ENCODE peak calls at places on chromosomes 7 and 10, in seven cellular contexts. X is pancreas, Y is ovary, F is neuronal stem cell, K is spleen, R is body of pancreas, T is MM.1S. L is an unnamed sample. For H3K9me3, the result is how much of the 10 kb centered on the place peaks cover.

GRCh38 chr10:78692071-78692470 is 376.7 kb upstream of the ZMIZ1 start:
- DNase-seq in X (no peak), Y (no peak), F (no peak), K (no peak), R (no peak), T (no peak), L (no peak)

GRCh38 chr10:108204528-108205313 is 1040.2 kb upstream of the SORCS1 start:
- DNase-seq in X (no peak), Y (no peak), F (peak), K (no peak), R (peak), T (peak), L (no peak)

GRCh38 chr7:50538478-50538877 is 26.7 kb downstream of the DDC start:
- DNase-seq in X (no peak), Y (no peak), F (no peak), K (no peak), R (no peak), T (no peak), L (no peak)

GRCh38 chr10:117226813-117227451 is 14.0 kb upstream of the SLC18A2 start:
- DNase-seq in X (peak), Y (no peak), F (no peak), K (peak), R (peak), T (no peak), L (no peak)

GRCh38 chr10:131743190-131744151 is 157.3 kb upstream of the PPP2R2D start:
- DNase-seq in X (no peak), Y (no peak), F (no peak), K (no peak), R (no peak), T (no peak), L (no peak)

GRCh38 chr10:75612904-75613684 is 181.7 kb downstream of the LRMDA start:
- DNase-seq in X (no peak), Y (peak), F (no peak), K (no peak), R (peak), T (no peak), L (no peak)

GRCh38 chr10:44619521-44619920 is 234.6 kb upstream of the CXCL12 start:
- DNase-seq in X (no peak), Y (no peak), F (no peak), K (no peak), R (no peak), T (no peak), L (no peak)

GRCh38 chr7:117247809-117248208 is 75.0 kb downstream of the WNT2 start:
- DNase-seq in X (no peak), Y (no peak), F (no peak), K (no peak), R (no peak), T (no peak), L (no peak)

GRCh38 chr7:122303971-122304603 is 463 bp downstream of the FEZF1 start:
- DNase-seq in X (no peak), Y (no peak), F (no peak), K (peak), R (no peak), T (peak), L (no peak)

GRCh38 chr10:102595293-102595692 is 49.0 kb upstream of the TRIM8 start:
- DNase-seq in X (no peak), Y (no peak), F (no peak), K (no peak), R (no peak), T (no peak), L (no peak)

GRCh38 chr10:43287056-43288007 is 20.5 kb upstream of the RASGEF1A start:
- DNase-seq in X (no peak), Y (no peak), F (no peak), K (peak), R (peak), T (peak), L (no peak)

GRCh38 chr7:107228291-107228690 is 59.5 kb downstream of the HBP1 start:
- DNase-seq in X (no peak), Y (no peak), F (no peak), K (no peak), R (no peak), T (no peak), L (no peak)

GRCh38 chr7:111752022-111752582 is 189.8 kb upstream of the IMMP2L start:
- DNase-seq in X (peak), Y (peak), F (peak), K (peak), R (peak), T (peak), L (no peak)

GRCh38 chr7:148809856-148810255 is 74.2 kb downstream of the EZH2 start:
- DNase-seq in X (no peak), Y (no peak), F (peak), K (no peak), R (no peak), T (no peak), L (no peak)

GRCh38 chr7:29748286-29749099 is 57.8 kb upstream of the WIPF3 start:
- DNase-seq in X (no peak), Y (no peak), F (no peak), K (no peak), R (peak), T (peak), L (no peak)

GRCh38 chr7:33357846-33358245 is 228.5 kb downstream of the BBS9 start:
- DNase-seq in X (no peak), Y (no peak), F (no peak), K (no peak), R (no peak), T (no peak), L (no peak)

GRCh38 chr7:20199015-20199737 is 18.0 kb downstream of the MACC1 start:
- DNase-seq in X (peak), Y (no peak), F (no peak), K (peak), R (peak), T (peak), L (no peak)

GRCh38 chr7:139776486-139777303 is 1.1 kb downstream of the HIPK2 start:
- DNase-seq in X (no peak), Y (peak), F (peak), K (peak), R (peak), T (peak), L (no peak)

GRCh38 chr10:44988957-44989620 is 10.5 kb upstream of the DEPP1 start:
- DNase-seq in X (peak), Y (peak), F (no peak), K (peak), R (peak), T (no peak), L (no peak)

GRCh38 chr7:42407311-42407710 is 170.3 kb upstream of the GLI3 start:
- DNase-seq in X (no peak), Y (no peak), F (no peak), K (no peak), R (no peak), T (no peak), L (no peak)

GRCh38 chr7:107691713-107692112 is 31.1 kb downstream of the SLC26A4 start:
- DNase-seq in X (no peak), Y (no peak), F (no peak), K (no peak), R (no peak), T (no peak), L (no peak)

GRCh38 chr10:12221323-12222298 is 25.6 kb downstream of the CDC123 start:
- DNase-seq in X (no peak), Y (no peak), F (no peak), K (no peak), R (no peak), T (no peak), L (no peak)

GRCh38 chr10:123240250-123240649 is 86.0 kb downstream of the BUB3 start:
- DNase-seq in X (no peak), Y (no peak), F (no peak), K (no peak), R (no peak), T (no peak), L (no peak)

GRCh38 chr7:50835156-50835555 is 52.5 kb upstream of the GRB10 start:
- DNase-seq in X (no peak), Y (no peak), F (no peak), K (no peak), R (no peak), T (no peak), L (no peak)

GRCh38 chr7:101137651-101138148 is 10.8 kb downstream of the SERPINE1 start:
- DNase-seq in X (no peak), Y (peak), F (no peak), K (no peak), R (no peak), T (no peak), L (no peak)
- H3K9me3 ChIP-seq in X (under half), Y (under half), F (under half), K (under half), R (under half), T (under half), L (under half)

GRCh38 chr7:6237002-6237401 is 35.4 kb downstream of the CYTH3 start:
- DNase-seq in X (no peak), Y (no peak), F (no peak), K (no peak), R (no peak), T (no peak), L (no peak)
- H3K9me3 ChIP-seq in X (under half), Y (under half), F (under half), K (under half), R (under half), T (under half), L (under half)

GRCh38 chr10:50832171-50832751 is 53.2 kb downstream of the A1CF start:
- DNase-seq in X (no peak), Y (no peak), F (no peak), K (no peak), R (no peak), T (no peak), L (no peak)
- H3K9me3 ChIP-seq in X (under half), Y (under half), F (under half), K (under half), R (under half), T (under half), L (under half)

GRCh38 chr10:17880596-17880995 is 71.1 kb upstream of the SLC39A12 start:
- DNase-seq in X (no peak), Y (no peak), F (no peak), K (no peak), R (no peak), T (no peak), L (no peak)
- H3K9me3 ChIP-seq in X (under half), Y (under half), F (under half), K (under half), R (under half), T (under half), L (under half)

GRCh38 chr7:54469740-54470139 is 72.4 kb upstream of the VSTM2A start:
- DNase-seq in X (no peak), Y (no peak), F (no peak), K (no peak), R (no peak), T (no peak), L (no peak)
- H3K9me3 ChIP-seq in X (under half), Y (under half), F (under half), K (under half), R (under half), T (under half), L (under half)

GRCh38 chr7:154480817-154481216 is 428.6 kb downstream of the DPP6 start:
- DNase-seq in X (no peak), Y (no peak), F (no peak), K (no peak), R (no peak), T (no peak), L (no peak)
- H3K9me3 ChIP-seq in X (under half), Y (under half), F (under half), K (under half), R (under half), T (under half), L (under half)

DNA sequence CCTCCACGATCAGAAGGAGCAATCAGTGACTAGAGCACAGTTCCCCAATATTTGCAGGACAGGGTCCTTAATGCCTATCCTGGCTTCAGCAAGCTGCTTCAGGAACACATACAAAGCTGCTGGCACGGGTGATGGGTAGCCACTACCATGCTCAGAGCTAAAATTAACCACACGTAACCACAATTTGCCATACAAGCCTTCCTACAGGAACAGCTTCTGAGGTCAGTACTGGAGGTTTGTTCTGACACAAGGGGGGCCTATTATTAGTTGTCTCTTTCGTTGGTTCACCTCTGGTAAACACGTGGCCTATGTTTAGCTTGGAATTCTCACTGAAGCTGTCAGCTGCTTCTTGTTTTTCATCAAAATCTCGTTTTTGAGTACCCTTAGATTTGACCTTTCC is 41.1 kb downstream of the ZNF248 start:
- DNase-seq in X (no peak), Y (no peak), F (no peak), K (no peak), R (no peak), T (no peak), L (no peak)
- H3K9me3 ChIP-seq in X (under half), Y (under half), F (under half), K (half or more), R (under half), T (under half), L (under half)

L was measured in T-helper 17 cell.